ENCODE peak calls at places on chromosomes 4 and X, in ten cellular contexts. P, A, J, X, F, G, W, D, N and H are unnamed samples.

GRCh38 chr4:162931257-162931648 is 235.4 kb downstream of the NAF1 start:
- DNase-seq in F (no peak), N (no peak), D (no peak), P (no peak), J (no peak), G (no peak), A (no peak), W (no peak), X (no peak), H (no peak)

GRCh38 chrX:138748480-138748879 is 37.0 kb upstream of the FGF13 start:
- DNase-seq in A (no peak), X (no peak), P (no peak), F (no peak), N (no peak), J (no peak), D (no peak), W (no peak), G (peak), H (no peak)

GRCh38 chr4:61374612-61374920 is 174.4 kb downstream of the ADGRL3 start:
- DNase-seq in P (no peak), D (no peak), W (no peak), N (no peak), A (no peak), J (no peak), F (no peak), G (no peak), X (no peak), H (no peak)

GRCh38 chr4:105895324-105895608 is at the start of gene NPNT:
- DNase-seq in J (no peak), D (peak), F (peak), G (no peak), N (no peak), W (no peak), P (peak), X (no peak), A (no peak), H (no peak)

GRCh38 chr4:8580321-8581093 is at the start of gene GPR78:
- DNase-seq in W (no peak), P (peak), A (peak), F (peak), N (no peak), J (no peak), D (peak), G (peak), X (peak), H (no peak)

GRCh38 chrX:137354851-137355250 is 211.1 kb upstream of the ZIC3 start:
- DNase-seq in J (no peak), A (no peak), P (no peak), X (no peak), D (no peak), G (no peak), W (no peak), N (no peak), F (no peak), H (no peak)

GRCh38 chr4:37392540-37393255 is 148.2 kb downstream of the NWD2 start:
- DNase-seq in X (no peak), J (no peak), N (no peak), P (no peak), W (peak), G (no peak), F (peak), D (peak), A (no peak), H (no peak)

GRCh38 chr4:40856836-40857362 is 107.1 kb downstream of the NSUN7 start:
- DNase-seq in A (no peak), N (no peak), F (peak), G (no peak), X (peak), W (peak), J (no peak), D (peak), P (peak), H (no peak)

GRCh38 chr4:21879187-21879586 is 69.4 kb downstream of the KCNIP4 start:
- DNase-seq in G (no peak), P (no peak), N (no peak), A (no peak), D (no peak), F (no peak), J (no peak), X (peak), W (no peak), H (no peak)

GRCh38 chr4:1523907-1524636 is 117.8 kb upstream of the NKX1-1 start:
- DNase-seq in X (no peak), J (no peak), W (no peak), D (no peak), A (no peak), P (no peak), N (no peak), F (peak), G (no peak), H (no peak)

GRCh38 chr4:184287697-184288255 is 70.1 kb upstream of the ENPP6 start:
- DNase-seq in P (peak), J (peak), N (no peak), A (no peak), G (peak), W (no peak), F (no peak), D (peak), X (no peak), H (no peak)
- TF ChIP-seq CTCF in P (no peak), J (peak), N (peak), A (peak), G (peak), W (peak), F (peak), D (peak), X (no peak), H (no peak)

DNA sequence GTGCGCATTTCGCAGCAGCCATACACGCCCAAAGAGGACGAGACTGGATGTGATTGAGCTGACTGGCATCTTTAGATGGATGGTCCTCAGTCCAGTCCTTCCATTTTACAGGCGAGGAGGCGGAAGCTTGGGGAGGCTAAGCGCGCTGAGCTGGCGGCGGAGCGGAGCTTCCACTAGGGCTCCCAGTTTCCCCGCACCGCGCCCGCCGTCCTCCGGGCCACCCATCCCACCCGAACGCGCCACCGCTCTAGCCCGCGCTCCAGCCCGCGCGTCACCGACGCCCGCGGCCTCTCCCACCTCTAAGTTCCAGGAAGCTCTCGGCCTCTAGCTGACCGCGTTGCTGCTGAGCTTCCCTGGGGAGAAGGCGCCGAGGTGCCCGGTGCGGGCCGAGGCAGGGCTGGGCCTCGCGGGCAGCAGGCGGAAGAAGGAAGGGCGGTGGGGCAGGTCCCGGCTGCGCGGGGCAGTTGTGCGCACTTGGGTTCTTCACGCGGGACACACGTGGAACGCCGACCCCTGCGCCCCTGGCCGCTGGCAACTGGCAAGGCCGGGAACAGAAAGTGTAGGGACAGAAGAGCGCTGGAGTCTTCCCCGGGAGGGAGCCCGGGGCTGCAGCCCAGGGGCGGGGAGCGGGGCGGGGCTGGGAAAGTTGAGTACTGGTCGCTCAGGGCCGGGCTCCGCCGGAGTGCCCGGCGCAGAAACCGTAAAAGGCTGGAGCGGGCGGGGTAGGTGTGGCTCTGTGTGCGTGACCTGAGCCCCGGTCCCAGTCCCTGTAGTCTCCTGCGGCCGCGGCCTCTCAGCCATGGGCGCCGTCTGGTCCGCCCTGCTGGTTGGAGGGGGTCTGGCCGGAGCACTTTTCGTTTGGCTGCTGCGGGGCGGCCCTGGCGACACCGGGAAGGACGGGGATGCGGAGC is at the start of gene STBD1:
- DNase-seq in F (peak), J (peak), G (peak), D (peak), N (no peak), A (peak), X (peak), W (peak), P (no peak), H (no peak)
- TF ChIP-seq CTCF in F (no peak), J (peak), G (no peak), D (no peak), N (no peak), A (no peak), X (no peak), W (no peak), P (no peak), H (no peak)

GRCh38 chrX:25278341-25278740 is 262.6 kb upstream of the ARX start:
- DNase-seq in X (no peak), N (no peak), D (no peak), G (no peak), W (no peak), A (no peak), P (no peak), J (no peak), F (no peak), H (no peak)

GRCh38 chrX:25277574-25277973 is 261.8 kb upstream of the ARX start:
- DNase-seq in W (no peak), G (no peak), X (no peak), F (no peak), D (no peak), P (no peak), N (no peak), A (no peak), J (no peak), H (no peak)

DNA sequence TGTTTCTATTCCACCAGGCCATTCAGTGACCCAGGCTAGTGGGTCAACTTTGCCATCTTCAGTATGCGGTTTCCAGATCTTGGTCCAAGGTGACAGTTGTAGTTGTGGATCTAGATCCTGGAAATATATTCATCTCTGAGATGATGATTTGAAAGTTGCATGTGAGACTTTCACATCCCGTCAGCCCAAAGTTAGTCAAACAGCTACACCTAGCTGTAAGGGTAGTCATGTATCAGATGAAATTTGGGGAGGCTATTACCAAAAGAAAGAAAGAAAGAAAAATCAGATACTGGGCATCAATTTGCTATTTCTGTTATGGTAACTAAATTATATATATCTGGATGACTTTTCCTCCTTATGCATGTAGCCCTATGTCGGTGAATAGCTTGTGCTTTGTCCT is 259.4 kb upstream of the ARX start:
- DNase-seq in A (no peak), W (no peak), F (no peak), D (no peak), J (no peak), P (no peak), X (no peak), G (no peak), N (no peak), H (no peak)
- TF ChIP-seq CTCF in A (peak), W (no peak), F (peak), D (no peak), J (no peak), P (no peak), X (no peak), G (no peak), N (no peak), H (no peak)

GRCh38 chrX:119189586-119189985 is 46.5 kb upstream of the PGRMC1 start:
- DNase-seq in W (no peak), J (peak), G (peak), X (no peak), N (no peak), P (no peak), D (no peak), F (peak), A (no peak), H (no peak)

GRCh38 chrX:119190251-119190651 is 45.8 kb upstream of the PGRMC1 start:
- DNase-seq in N (no peak), P (no peak), A (no peak), G (peak), W (no peak), X (no peak), J (no peak), F (peak), D (no peak), H (no peak)

GRCh38 chrX:119189115-119189514 is 47.0 kb upstream of the PGRMC1 start:
- DNase-seq in X (no peak), P (no peak), F (no peak), N (no peak), J (no peak), G (no peak), D (no peak), W (no peak), A (no peak), H (no peak)

GRCh38 chrX:119190736-119191282 is 45.3 kb upstream of the PGRMC1 start:
- DNase-seq in D (no peak), J (no peak), A (no peak), W (no peak), N (no peak), P (no peak), X (no peak), F (no peak), G (peak), H (no peak)

GRCh38 chrX:119194631-119195030 is 41.5 kb upstream of the PGRMC1 start:
- DNase-seq in G (peak), J (peak), P (no peak), D (no peak), F (no peak), X (no peak), N (no peak), A (no peak), W (no peak), H (no peak)
- TF ChIP-seq CTCF in G (peak), J (no peak), P (peak), D (no peak), F (no peak), X (no peak), N (no peak), A (no peak), W (no peak), H (no peak)

GRCh38 chrX:95291561-95291960 is 1393.1 kb upstream of the DIAPH2 start:
- DNase-seq in A (no peak), D (no peak), X (no peak), G (no peak), P (no peak), J (no peak), F (no peak), N (no peak), W (no peak), H (no peak)
- TF ChIP-seq CTCF in A (no peak), D (no peak), X (no peak), G (no peak), P (no peak), J (no peak), F (no peak), N (no peak), W (no peak), H (no peak)

GRCh38 chrX:119539872-119540271 is 25.3 kb downstream of the STEEP1 start:
- DNase-seq in X (peak), J (no peak), F (no peak), D (no peak), N (no peak), W (no peak), G (no peak), A (no peak), P (no peak), H (no peak)
- TF ChIP-seq CTCF in X (no peak), J (no peak), F (no peak), D (no peak), N (no peak), W (no peak), G (no peak), A (no peak), P (peak), H (no peak)

DNA sequence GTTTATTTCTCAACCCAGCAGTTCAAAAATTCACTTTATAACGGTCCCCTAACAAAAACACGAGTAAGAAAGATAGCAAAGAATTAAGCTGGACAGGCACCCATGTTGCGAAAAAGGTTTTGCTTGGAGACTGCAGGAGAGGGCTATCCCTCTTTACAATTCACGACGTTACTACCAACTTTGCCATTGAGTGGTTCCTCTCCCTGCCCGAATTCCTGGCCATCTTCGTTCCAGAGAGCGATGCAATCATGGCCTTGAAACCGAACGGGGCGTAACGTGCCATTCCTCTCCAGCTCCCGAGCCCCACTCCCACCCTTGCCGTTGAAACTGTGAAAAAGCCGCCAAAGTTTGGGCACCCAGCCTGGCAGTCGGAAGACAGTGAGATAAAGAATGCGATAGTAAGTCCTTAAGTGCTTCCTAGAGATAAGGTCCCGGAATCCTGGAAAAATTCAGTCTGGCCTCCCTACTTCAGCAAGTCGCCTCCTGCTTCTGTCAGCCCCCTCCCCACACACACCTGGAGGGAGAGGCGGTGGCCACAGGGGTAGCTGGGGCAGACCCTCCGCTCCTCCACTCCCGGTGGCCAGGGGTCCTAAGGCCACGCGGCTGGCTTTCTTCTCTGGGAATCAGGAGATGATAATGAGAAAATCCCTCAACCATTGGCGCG is 65.2 kb downstream of the FBXO8 start:
- DNase-seq in P (no peak), N (no peak), G (peak), X (peak), D (no peak), J (no peak), A (no peak), W (no peak), F (no peak), H (no peak)
- TF ChIP-seq CTCF in P (no peak), N (no peak), G (no peak), X (no peak), D (no peak), J (no peak), A (no peak), W (no peak), F (no peak), H (no peak)